ENCODE peak calls at places on chromosome 18, in four cellular contexts. One of them, this sample, is unnamed.

GRCh38 chr18:78868330-78869316 is 111.0 kb upstream of the SALL3 start:
- DNase-seq in IMR-90: no peak
- DNase-seq in neuronal stem cell: no peak
- DNase-seq in mesendoderm: no peak
- DNase-seq in this sample: no peak

GRCh38 chr18:25830787-25831186 is 259.6 kb downstream of the SS18 start:
- DNase-seq in IMR-90: peak
- DNase-seq in neuronal stem cell: no peak
- DNase-seq in mesendoderm: peak
- DNase-seq in this sample: no peak

GRCh38 chr18:74294526-74294925 is 2.8 kb upstream of the CYB5A start:
- DNase-seq in IMR-90: no peak
- DNase-seq in neuronal stem cell: no peak
- DNase-seq in mesendoderm: no peak
- DNase-seq in this sample: no peak

GRCh38 chr18:31648966-31649429 is 35.4 kb downstream of the B4GALT6 start:
- DNase-seq in IMR-90: peak
- DNase-seq in neuronal stem cell: no peak
- DNase-seq in mesendoderm: peak
- DNase-seq in this sample: no peak

GRCh38 chr18:79283341-79283879 is 112.3 kb upstream of the NFATC1 start:
- DNase-seq in IMR-90: no peak
- DNase-seq in neuronal stem cell: no peak
- DNase-seq in mesendoderm: no peak
- DNase-seq in this sample: no peak

GRCh38 chr18:79588636-79589481 is 90.7 kb upstream of the CTDP1 start:
- DNase-seq in IMR-90: peak
- DNase-seq in neuronal stem cell: peak
- DNase-seq in mesendoderm: peak
- DNase-seq in this sample: no peak

GRCh38 chr18:10927290-10927979 is 221.9 kb downstream of the PIEZO2 start:
- DNase-seq in IMR-90: peak
- DNase-seq in neuronal stem cell: no peak
- DNase-seq in mesendoderm: no peak
- DNase-seq in this sample: no peak

GRCh38 chr18:31217455-31217854 is 54.8 kb upstream of the DSC1 start:
- DNase-seq in IMR-90: no peak
- DNase-seq in neuronal stem cell: no peak
- DNase-seq in mesendoderm: no peak
- DNase-seq in this sample: no peak

GRCh38 chr18:37662546-37663339 is 97.1 kb upstream of the CELF4 start:
- DNase-seq in IMR-90: no peak
- DNase-seq in neuronal stem cell: no peak
- DNase-seq in mesendoderm: peak
- DNase-seq in this sample: no peak

GRCh38 chr18:64119916-64120315 is 29.0 kb downstream of the LINC00305 start:
- DNase-seq in IMR-90: no peak
- DNase-seq in neuronal stem cell: no peak
- DNase-seq in mesendoderm: no peak
- DNase-seq in this sample: no peak

GRCh38 chr18:77056399-77057015 is 76.1 kb downstream of the MBP start:
- DNase-seq in IMR-90: no peak
- DNase-seq in neuronal stem cell: no peak
- DNase-seq in mesendoderm: peak
- DNase-seq in this sample: no peak

GRCh38 chr18:49613741-49614151 is 51.9 kb downstream of the LIPG start:
- DNase-seq in IMR-90: no peak
- DNase-seq in neuronal stem cell: no peak
- DNase-seq in mesendoderm: peak
- DNase-seq in this sample: peak

GRCh38 chr18:48715651-48716354 is 177.0 kb downstream of the CTIF start:
- DNase-seq in IMR-90: no peak
- DNase-seq in neuronal stem cell: no peak
- DNase-seq in mesendoderm: peak
- DNase-seq in this sample: no peak

GRCh38 chr18:3367491-3368091 is 82.4 kb upstream of the TGIF1 start:
- DNase-seq in IMR-90: peak
- DNase-seq in neuronal stem cell: no peak
- DNase-seq in mesendoderm: no peak
- DNase-seq in this sample: no peak

GRCh38 chr18:79392226-79392625 is 3.5 kb upstream of the NFATC1 start:
- DNase-seq in IMR-90: no peak
- DNase-seq in neuronal stem cell: no peak
- DNase-seq in mesendoderm: no peak
- DNase-seq in this sample: no peak

GRCh38 chr18:57759650-57760049 is 43.5 kb downstream of the ATP8B1 start:
- DNase-seq in IMR-90: no peak
- DNase-seq in neuronal stem cell: no peak
- DNase-seq in mesendoderm: no peak
- DNase-seq in this sample: no peak

GRCh38 chr18:28075501-28075900 is 101.4 kb downstream of the CDH2 start:
- DNase-seq in IMR-90: no peak
- DNase-seq in neuronal stem cell: no peak
- DNase-seq in mesendoderm: peak
- DNase-seq in this sample: no peak

GRCh38 chr18:40841473-40841872 is 1113.6 kb upstream of the PIK3C3 start:
- DNase-seq in IMR-90: peak
- DNase-seq in neuronal stem cell: no peak
- DNase-seq in mesendoderm: no peak
- DNase-seq in this sample: no peak

GRCh38 chr18:39604836-39605235 is 2039.2 kb upstream of the CELF4 start:
- DNase-seq in IMR-90: peak
- DNase-seq in neuronal stem cell: no peak
- DNase-seq in mesendoderm: no peak
- DNase-seq in this sample: no peak

GRCh38 chr18:9898792-9899549 is 13.2 kb downstream of the TXNDC2 start:
- DNase-seq in IMR-90: peak
- DNase-seq in neuronal stem cell: no peak
- DNase-seq in mesendoderm: peak
- DNase-seq in this sample: no peak

GRCh38 chr18:44229693-44230108 is 451.0 kb upstream of the SETBP1 start:
- DNase-seq in IMR-90: peak
- DNase-seq in neuronal stem cell: no peak
- DNase-seq in mesendoderm: no peak
- DNase-seq in this sample: peak

GRCh38 chr18:45634454-45634853 is 19.2 kb downstream of the SLC14A2 start:
- DNase-seq in IMR-90: no peak
- DNase-seq in neuronal stem cell: no peak
- DNase-seq in mesendoderm: no peak
- DNase-seq in this sample: no peak

GRCh38 chr18:33588361-33588760 is 10.3 kb downstream of the ASXL3 start:
- DNase-seq in IMR-90: no peak
- DNase-seq in neuronal stem cell: no peak
- DNase-seq in mesendoderm: no peak
- DNase-seq in this sample: no peak

GRCh38 chr18:49023938-49024341 is 73.2 kb upstream of the SMAD7 start:
- DNase-seq in IMR-90: no peak
- DNase-seq in neuronal stem cell: no peak
- DNase-seq in mesendoderm: no peak
- DNase-seq in this sample: peak

GRCh38 chr18:77170850-77171410 is 38.3 kb upstream of the MBP start:
- DNase-seq in IMR-90: no peak
- DNase-seq in neuronal stem cell: no peak
- DNase-seq in mesendoderm: no peak
- DNase-seq in this sample: no peak

GRCh38 chr18:78891185-78891762 is 88.3 kb upstream of the SALL3 start:
- DNase-seq in IMR-90: no peak
- DNase-seq in neuronal stem cell: no peak
- DNase-seq in mesendoderm: no peak
- DNase-seq in this sample: no peak

GRCh38 chr18:80244956-80245730 is 2.2 kb downstream of the PARD6G start:
- DNase-seq in IMR-90: no peak
- DNase-seq in neuronal stem cell: no peak
- DNase-seq in mesendoderm: no peak
- DNase-seq in this sample: no peak

GRCh38 chr18:50982086-50982801 is 14.4 kb downstream of the ELAC1 start:
- DNase-seq in IMR-90: no peak
- DNase-seq in neuronal stem cell: no peak
- DNase-seq in mesendoderm: no peak
- DNase-seq in this sample: no peak

GRCh38 chr18:77648415-77648814 is 398.8 kb downstream of the GALR1 start:
- DNase-seq in IMR-90: no peak
- DNase-seq in neuronal stem cell: no peak
- DNase-seq in mesendoderm: no peak
- DNase-seq in this sample: no peak

GRCh38 chr18:41465386-41465785 is 489.6 kb upstream of the PIK3C3 start:
- DNase-seq in IMR-90: no peak
- DNase-seq in neuronal stem cell: no peak
- DNase-seq in mesendoderm: no peak
- DNase-seq in this sample: no peak

GRCh38 chr18:62555135-62555534 is 32.3 kb downstream of the ZCCHC2 start:
- DNase-seq in IMR-90: peak
- DNase-seq in neuronal stem cell: no peak
- DNase-seq in mesendoderm: no peak
- DNase-seq in this sample: no peak

DNA sequence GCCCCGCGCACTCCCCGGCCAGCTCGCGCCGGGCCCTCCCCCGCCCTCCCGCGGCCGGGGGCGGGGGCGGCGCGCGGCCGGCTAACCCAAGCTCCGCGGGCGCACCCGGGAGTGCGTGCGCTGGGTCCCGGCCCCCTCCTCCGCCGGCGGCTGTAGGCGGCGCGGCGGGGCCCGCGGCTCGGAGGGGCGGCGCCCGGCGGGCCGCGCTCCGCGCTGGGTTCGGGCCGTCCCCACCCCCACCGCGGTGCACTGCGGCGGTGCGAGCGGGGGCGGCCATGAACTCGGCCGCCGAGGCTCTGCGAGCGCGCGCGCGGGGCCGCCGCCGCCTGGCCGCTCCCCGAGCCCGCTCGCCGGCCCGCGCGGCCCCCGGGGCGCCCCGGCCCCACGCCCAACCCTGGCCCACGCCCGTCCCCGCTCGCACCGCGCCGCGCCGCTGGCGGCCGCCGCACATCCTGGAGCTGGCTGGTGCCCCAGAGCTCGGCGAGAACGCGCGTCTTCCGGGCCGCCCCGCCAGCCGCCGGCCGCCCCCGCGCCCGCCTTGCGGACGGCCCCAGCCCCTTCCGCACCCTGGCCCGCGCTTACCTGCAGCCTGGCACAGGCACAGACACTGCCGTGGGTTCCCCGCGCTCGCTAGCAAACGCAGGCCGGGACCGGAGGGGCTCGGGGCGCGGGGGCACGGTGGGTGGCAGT is at the start of gene ZBTB14:
- DNase-seq in IMR-90: peak
- DNase-seq in neuronal stem cell: peak
- DNase-seq in mesendoderm: peak
- DNase-seq in this sample: peak
- H3K4ac ChIP-seq in IMR-90: peak
- H3K4ac ChIP-seq in neuronal stem cell: no peak
- H3K4ac ChIP-seq in mesendoderm: peak
- H3K4ac ChIP-seq in this sample: no peak

DNA sequence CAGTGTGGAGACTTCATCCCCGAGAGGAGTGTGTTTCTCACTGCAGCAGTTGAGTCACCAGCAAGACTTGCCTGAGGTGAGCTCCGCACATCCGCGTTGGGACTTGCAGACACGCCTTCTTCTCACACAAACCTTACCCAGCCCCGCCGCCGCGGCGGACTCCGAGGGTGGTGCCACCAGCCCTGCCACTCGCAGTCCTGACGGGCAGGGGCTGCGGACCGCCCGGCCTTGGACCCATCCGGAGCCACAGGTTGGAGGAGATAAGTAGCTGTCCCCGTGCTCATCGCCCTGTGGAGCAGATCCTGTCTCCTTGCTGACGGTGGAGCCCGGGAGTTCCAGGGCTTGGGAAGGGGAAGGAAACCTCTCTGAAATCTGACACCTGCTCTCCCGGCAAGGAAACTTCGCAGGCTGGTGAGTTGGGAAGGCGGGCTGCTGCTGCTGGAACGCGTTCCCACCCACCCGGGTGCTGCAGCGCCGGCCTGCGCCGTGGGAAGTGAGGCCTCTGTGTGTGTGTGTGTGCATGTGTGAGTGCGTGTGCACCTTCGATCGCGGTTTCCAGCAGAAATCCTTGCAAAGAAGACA is at the start of gene RAB27B:
- DNase-seq in IMR-90: peak
- DNase-seq in neuronal stem cell: peak
- DNase-seq in mesendoderm: peak
- DNase-seq in this sample: peak
- H3K9ac ChIP-seq in IMR-90: peak
- H3K9ac ChIP-seq in neuronal stem cell: peak
- H3K9ac ChIP-seq in mesendoderm: peak
- H3K9ac ChIP-seq in this sample: no peak

GRCh38 chr18:2354292-2354691 is 217.0 kb downstream of the METTL4 start:
- DNase-seq in IMR-90: no peak
- DNase-seq in neuronal stem cell: no peak
- DNase-seq in mesendoderm: no peak
- DNase-seq in this sample: no peak

GRCh38 chr18:2356906-2357305 is 214.4 kb downstream of the METTL4 start:
- DNase-seq in IMR-90: no peak
- DNase-seq in neuronal stem cell: no peak
- DNase-seq in mesendoderm: no peak
- DNase-seq in this sample: no peak

GRCh38 chr18:2348003-2348402 is 223.3 kb downstream of the METTL4 start:
- DNase-seq in IMR-90: no peak
- DNase-seq in neuronal stem cell: no peak
- DNase-seq in mesendoderm: no peak
- DNase-seq in this sample: no peak

GRCh38 chr18:2351126-2351850 is 220.0 kb downstream of the METTL4 start:
- DNase-seq in IMR-90: no peak
- DNase-seq in neuronal stem cell: no peak
- DNase-seq in mesendoderm: peak
- DNase-seq in this sample: no peak
- H3K4ac ChIP-seq in IMR-90: no peak
- H3K4ac ChIP-seq in neuronal stem cell: no peak
- H3K4ac ChIP-seq in mesendoderm: no peak
- H3K4ac ChIP-seq in this sample: no peak

DNA sequence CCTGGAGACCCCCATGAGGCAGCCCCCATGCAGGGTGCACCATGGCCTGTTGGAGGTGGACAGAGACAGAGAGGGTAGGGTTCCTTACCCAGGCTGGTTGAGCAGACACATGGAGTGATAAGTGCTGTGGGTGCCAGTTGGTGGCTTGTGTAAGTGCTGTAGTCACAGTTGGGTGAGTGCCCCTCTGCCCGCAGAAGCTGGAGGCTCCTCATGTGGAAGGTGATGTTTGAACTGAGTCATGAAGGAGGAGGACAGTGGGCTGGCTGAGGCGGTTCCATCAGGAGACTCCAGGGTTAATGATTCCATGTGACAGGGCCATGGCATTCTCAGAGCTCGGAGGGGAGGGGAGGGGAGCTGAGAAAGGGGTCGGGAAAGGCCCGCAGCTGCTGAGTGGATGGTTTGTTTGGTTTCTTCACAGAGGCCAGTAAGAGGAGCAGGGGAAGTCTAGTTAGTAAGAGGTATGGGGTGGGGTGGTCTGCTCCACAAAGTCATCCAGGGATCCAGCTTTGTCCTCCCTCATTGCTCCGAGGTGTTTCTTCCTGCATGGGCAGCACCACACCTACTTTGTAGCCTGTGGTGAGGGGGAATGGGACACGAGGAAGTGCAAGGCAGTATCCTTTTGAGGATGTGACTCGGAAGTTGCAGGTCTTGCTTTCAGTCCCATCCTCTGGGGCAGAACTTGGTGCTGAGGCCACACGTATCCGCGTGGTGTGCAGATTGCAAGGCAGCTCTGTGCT is 13.6 kb downstream of the IMPA2 start:
- DNase-seq in IMR-90: peak
- DNase-seq in neuronal stem cell: no peak
- DNase-seq in mesendoderm: peak
- DNase-seq in this sample: peak
- H3K9ac ChIP-seq in IMR-90: no peak
- H3K9ac ChIP-seq in neuronal stem cell: no peak
- H3K9ac ChIP-seq in mesendoderm: peak
- H3K9ac ChIP-seq in this sample: no peak

GRCh38 chr18:27017901-27018500 is 152.5 kb upstream of the AQP4 start:
- DNase-seq in IMR-90: no peak
- DNase-seq in neuronal stem cell: no peak
- DNase-seq in mesendoderm: peak
- DNase-seq in this sample: no peak
- H3K4ac ChIP-seq in IMR-90: no peak
- H3K4ac ChIP-seq in neuronal stem cell: no peak
- H3K4ac ChIP-seq in mesendoderm: no peak
- H3K4ac ChIP-seq in this sample: no peak